ENCODE peak calls at places on chromosomes 4 and X, in five cellular contexts. H is spleen, K is K562, X is mammary epithelial cell, A is IMR-90. V is an unnamed sample. For H3K4me1, the result is how much of the 10 kb centered on the place peaks cover.

GRCh38 chr4:105257817-105258495 is 111.3 kb downstream of the TET2 start:
- DNase-seq in H (no peak), K (no peak), X (no peak), A (no peak), V (no peak)

GRCh38 chr4:139207247-139207646 is 30.2 kb upstream of the ELF2 start:
- DNase-seq in H (no peak), K (no peak), X (no peak), A (no peak), V (no peak)

GRCh38 chr4:140252742-140253555 is 99.0 kb upstream of the MAML3 start:
- DNase-seq in H (peak), K (peak), X (peak), A (peak), V (peak)

GRCh38 chr4:81807927-81808672 is 336.4 kb upstream of the RASGEF1B start:
- DNase-seq in H (no peak), K (peak), X (peak), A (no peak), V (no peak)

GRCh38 chr4:14091966-14092365 is 464.4 kb upstream of the BOD1L1 start:
- DNase-seq in H (no peak), K (no peak), X (no peak), A (peak), V (no peak)

GRCh38 chrX:153635788-153636668 is 11.0 kb upstream of the DUSP9 start:
- DNase-seq in H (peak), K (peak), X (no peak), A (no peak), V (peak)

GRCh38 chr4:1542226-1542490 is 135.9 kb upstream of the NKX1-1 start:
- DNase-seq in H (no peak), K (no peak), X (no peak), A (no peak), V (no peak)

GRCh38 chr4:26746742-26747351 is 113.8 kb upstream of the STIM2 start:
- DNase-seq in H (no peak), K (peak), X (peak), A (no peak), V (no peak)

GRCh38 chr4:8648816-8649630 is 56.5 kb downstream of the CPZ start:
- DNase-seq in H (peak), K (no peak), X (no peak), A (no peak), V (no peak)

GRCh38 chr4:109207060-109207459 is 95.4 kb downstream of the COL25A1 start:
- DNase-seq in H (no peak), K (no peak), X (peak), A (peak), V (no peak)

GRCh38 chr4:153555730-153556440 is 89.7 kb downstream of the TMEM131L start:
- DNase-seq in H (no peak), K (peak), X (no peak), A (peak), V (no peak)

GRCh38 chr4:141896687-141897086 is 260.3 kb downstream of the IL15 start:
- DNase-seq in H (no peak), K (no peak), X (no peak), A (no peak), V (no peak)

GRCh38 chr4:123452585-123452984 is 56.0 kb downstream of the SPRY1 start:
- DNase-seq in H (no peak), K (no peak), X (peak), A (peak), V (no peak)

GRCh38 chrX:2650865-2651264 is 40.2 kb upstream of the CD99 start:
- DNase-seq in H (no peak), K (no peak), X (no peak), A (peak), V (no peak)

GRCh38 chr4:151415978-151416377 is 7.0 kb downstream of the FHIP1A start:
- DNase-seq in H (no peak), K (no peak), X (peak), A (peak), V (no peak)

GRCh38 chrX:102835504-102836146 is 101.4 kb upstream of the RAB40AL start:
- DNase-seq in H (no peak), K (peak), X (peak), A (peak), V (peak)

GRCh38 chr4:25234390-25235367 is 846 bp downstream of the PI4K2B start:
- DNase-seq in H (peak), K (peak), X (peak), A (peak), V (peak)

GRCh38 chrX:1894656-1895055 is 279.8 kb downstream of the ASMT start:
- DNase-seq in H (no peak), K (no peak), X (no peak), A (no peak), V (no peak)

GRCh38 chr4:102604222-102604940 is 103.2 kb downstream of the NFKB1 start:
- DNase-seq in H (no peak), K (no peak), X (no peak), A (no peak), V (no peak)

GRCh38 chr4:55609393-55609821 is 17.4 kb upstream of the PDCL2 start:
- DNase-seq in H (no peak), K (no peak), X (peak), A (peak), V (peak)

GRCh38 chrX:150573702-150574101 is 5.3 kb downstream of the MTM1 start:
- DNase-seq in H (peak), K (no peak), X (no peak), A (no peak), V (no peak)

GRCh38 chr4:87524456-87524855 is 4.7 kb downstream of the SPARCL1 start:
- DNase-seq in H (no peak), K (no peak), X (no peak), A (peak), V (no peak)

GRCh38 chr4:40607224-40607623 is 22.4 kb downstream of the RBM47 start:
- DNase-seq in H (no peak), K (no peak), X (no peak), A (peak), V (no peak)

GRCh38 chrX:24479924-24480722 is 15.0 kb downstream of the PDK3 start:
- DNase-seq in H (peak), K (no peak), X (no peak), A (peak), V (peak)

DNA sequence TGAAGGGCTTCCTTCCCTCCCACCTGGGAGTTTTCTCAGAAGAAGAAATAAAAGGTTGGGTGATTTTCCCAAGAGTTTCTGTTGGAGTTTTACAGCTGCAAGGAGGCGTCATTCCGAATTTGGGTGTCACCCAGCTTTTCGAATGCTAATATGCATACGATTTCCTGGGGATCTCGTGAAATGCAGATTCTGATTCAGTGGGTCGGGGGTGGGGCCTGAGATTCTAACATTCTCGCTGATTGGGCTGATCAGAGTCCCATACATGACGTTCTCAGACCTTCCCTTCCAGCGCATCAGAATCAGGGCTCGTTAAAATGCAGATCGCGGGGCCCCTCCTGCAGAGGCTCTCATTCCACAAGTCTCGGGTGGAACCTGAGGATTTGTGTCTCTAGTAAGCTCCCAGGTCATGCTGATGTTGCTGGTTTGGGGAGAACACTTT is 125.8 kb upstream of the STX18 start:
- DNase-seq in H (no peak), K (no peak), X (no peak), A (no peak), V (no peak)
- H3K4me1 ChIP-seq in H (under half), K (under half), X (under half), A (under half), V (under half)

GRCh38 chr4:184475096-184475461 is 729 bp upstream of the IRF2 start:
- DNase-seq in H (peak), K (peak), X (peak), A (peak), V (peak)
- H3K4me1 ChIP-seq in H (half or more), K (under half), X (under half), A (under half), V (under half)

GRCh38 chr4:147829401-147830101 is 97.7 kb downstream of the ARHGAP10 start:
- DNase-seq in H (no peak), K (no peak), X (peak), A (peak), V (no peak)
- H3K4me1 ChIP-seq in H (half or more), K (under half), X (half or more), A (under half), V (under half)

GRCh38 chr4:186704059-186704458 is 19.6 kb downstream of the FAT1 start:
- DNase-seq in H (no peak), K (no peak), X (no peak), A (no peak), V (no peak)

GRCh38 chr4:186702940-186703339 is 20.7 kb downstream of the FAT1 start:
- DNase-seq in H (no peak), K (no peak), X (no peak), A (no peak), V (no peak)

GRCh38 chr4:186701788-186702187 is 21.9 kb downstream of the FAT1 start:
- DNase-seq in H (no peak), K (no peak), X (no peak), A (no peak), V (no peak)

GRCh38 chr4:186702297-186702696 is 21.4 kb downstream of the FAT1 start:
- DNase-seq in H (no peak), K (no peak), X (no peak), A (no peak), V (no peak)

DNA sequence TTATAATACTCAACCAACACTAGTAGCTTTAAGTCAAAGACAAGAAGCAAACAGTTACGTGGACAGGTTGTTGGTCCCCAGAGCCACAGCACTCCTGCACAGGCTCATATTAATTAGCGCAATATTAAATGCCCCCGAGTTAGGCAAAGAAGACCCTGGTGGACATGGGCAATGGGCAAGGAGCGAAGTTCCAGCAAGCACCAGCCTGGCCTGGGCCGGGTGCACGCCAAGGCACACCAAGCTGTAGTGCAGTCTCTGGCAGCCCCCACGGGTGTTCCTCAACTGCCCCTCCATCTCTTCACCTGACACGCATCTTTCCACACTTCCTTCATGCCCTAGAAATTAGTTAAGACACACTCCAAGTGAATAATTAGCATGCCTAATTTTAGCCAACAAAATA is 20.1 kb downstream of the FAT1 start:
- DNase-seq in H (no peak), K (no peak), X (no peak), A (no peak), V (no peak)
- H3K4me1 ChIP-seq in H (under half), K (under half), X (under half), A (under half), V (under half)

GRCh38 chr4:4866833-4867744 is 7.6 kb downstream of the MSX1 start:
- DNase-seq in H (no peak), K (no peak), X (no peak), A (no peak), V (no peak)
- H3K4me1 ChIP-seq in H (half or more), K (under half), X (under half), A (under half), V (under half)

GRCh38 chr4:143380651-143381050 is 44.0 kb downstream of the GAB1 start:
- DNase-seq in H (no peak), K (no peak), X (no peak), A (peak), V (no peak)

GRCh38 chr4:143381171-143382118 is 44.8 kb downstream of the GAB1 start:
- DNase-seq in H (no peak), K (peak), X (peak), A (peak), V (no peak)

GRCh38 chr4:143384381-143384994 is 47.8 kb downstream of the GAB1 start:
- DNase-seq in H (no peak), K (no peak), X (no peak), A (peak), V (no peak)

GRCh38 chr4:143386812-143387211 is 50.1 kb downstream of the GAB1 start:
- DNase-seq in H (no peak), K (no peak), X (no peak), A (peak), V (no peak)

DNA sequence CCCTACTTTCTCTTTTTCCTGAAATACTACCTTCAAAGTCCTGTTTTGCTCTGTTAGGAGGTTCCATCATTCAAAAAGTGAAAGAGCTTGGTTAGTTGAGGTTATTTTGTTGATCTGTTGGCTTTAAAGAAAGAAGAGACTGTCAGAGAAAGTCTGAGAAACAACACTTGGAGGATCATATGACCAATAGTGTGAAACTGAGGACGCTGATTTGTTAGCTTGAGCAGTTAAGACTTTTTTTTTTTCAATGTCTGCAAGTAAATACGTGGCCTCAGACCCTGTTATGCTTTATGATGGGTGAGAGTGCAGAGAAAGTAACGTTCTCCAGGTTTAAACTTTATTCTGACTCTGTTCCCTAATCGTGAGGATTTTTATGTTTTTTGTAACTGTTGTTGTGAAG is 45.9 kb downstream of the GAB1 start:
- DNase-seq in H (no peak), K (no peak), X (peak), A (peak), V (no peak)
- H3K4me1 ChIP-seq in H (half or more), K (under half), X (under half), A (under half), V (under half)

DNA sequence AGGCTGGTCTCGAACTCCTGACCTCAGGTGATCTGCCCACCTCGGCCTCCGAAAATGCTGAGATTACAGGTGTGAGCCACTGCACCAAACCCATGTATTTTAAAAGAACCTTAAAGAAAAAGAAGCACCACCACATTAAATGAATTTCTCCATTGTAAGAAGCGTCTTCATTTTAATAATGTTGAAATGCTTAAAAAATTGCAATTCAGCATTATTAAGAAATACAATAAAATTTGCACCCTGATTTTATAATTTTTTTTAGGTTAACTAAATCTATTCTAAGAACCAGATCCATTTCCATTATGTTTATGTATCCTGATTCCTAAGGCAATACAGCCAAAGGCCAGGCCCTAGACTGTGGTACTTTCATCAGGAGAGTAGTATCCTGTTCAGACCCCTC is 167.2 kb downstream of the BTC start:
- DNase-seq in H (no peak), K (no peak), X (no peak), A (no peak), V (no peak)
- H3K4me1 ChIP-seq in H (under half), K (under half), X (half or more), A (under half), V (under half)

DNA sequence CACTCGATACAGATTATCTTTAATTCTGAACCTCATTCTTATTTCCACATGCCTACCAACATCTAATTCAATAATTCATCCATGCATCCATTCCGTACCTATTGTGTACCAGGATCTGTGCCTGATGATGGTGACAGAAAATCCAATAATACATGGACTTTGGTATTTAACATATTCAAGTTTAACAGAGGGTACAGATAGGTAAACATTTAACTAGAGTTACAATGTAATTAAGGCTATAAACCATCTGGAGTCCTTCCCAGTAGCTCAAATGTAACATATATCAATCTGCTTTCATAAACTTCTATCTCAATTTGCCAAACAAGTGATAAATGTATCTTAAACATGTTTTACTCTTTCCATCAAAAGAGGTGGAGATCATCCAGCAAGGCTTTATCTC is 561.5 kb upstream of the FTHL17 start:
- DNase-seq in H (no peak), K (no peak), X (no peak), A (no peak), V (no peak)
- H3K4me1 ChIP-seq in H (under half), K (under half), X (under half), A (under half), V (under half)

GRCh38 chrX:40471965-40472648 is 108.7 kb upstream of the ATP6AP2 start:
- DNase-seq in H (no peak), K (peak), X (peak), A (peak), V (peak)

GRCh38 chrX:40469316-40469715 is 111.5 kb upstream of the ATP6AP2 start:
- DNase-seq in H (no peak), K (no peak), X (no peak), A (no peak), V (no peak)

GRCh38 chrX:40468033-40468979 is 112.5 kb upstream of the ATP6AP2 start:
- DNase-seq in H (no peak), K (peak), X (peak), A (peak), V (peak)

GRCh38 chrX:40473460-40474204 is 107.1 kb upstream of the ATP6AP2 start:
- DNase-seq in H (no peak), K (no peak), X (no peak), A (no peak), V (peak)

DNA sequence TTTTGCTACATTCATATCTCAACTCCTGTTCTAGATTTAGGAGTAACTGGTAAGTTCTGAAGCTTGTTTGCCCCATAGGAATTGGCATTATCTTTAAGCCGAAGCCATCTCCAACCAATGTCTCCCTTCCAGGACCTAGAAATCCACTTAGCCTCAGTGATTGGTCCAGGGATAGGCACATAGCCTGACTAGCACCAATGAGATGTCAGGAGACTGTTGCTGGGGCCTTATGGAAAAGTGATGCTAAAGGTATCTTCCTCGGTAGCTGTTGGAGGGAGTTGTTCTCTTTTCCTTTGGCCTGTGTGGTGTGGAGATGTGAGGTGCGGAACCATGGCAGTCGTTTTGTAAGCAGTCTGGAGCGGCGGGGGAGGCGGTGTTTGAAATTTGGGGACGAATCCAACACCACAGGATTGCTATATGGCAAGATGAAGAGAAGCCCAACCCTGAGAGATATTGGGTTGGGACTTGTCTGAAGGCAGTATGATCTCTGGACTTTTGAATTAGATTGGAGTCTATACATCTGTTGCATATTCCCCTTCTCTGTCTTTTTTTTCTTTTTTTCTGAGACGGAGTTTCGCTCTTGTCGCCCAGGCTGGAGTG is 109.8 kb upstream of the ATP6AP2 start:
- DNase-seq in H (no peak), K (no peak), X (no peak), A (no peak), V (no peak)
- H3K4me1 ChIP-seq in H (under half), K (under half), X (under half), A (under half), V (under half)

DNA sequence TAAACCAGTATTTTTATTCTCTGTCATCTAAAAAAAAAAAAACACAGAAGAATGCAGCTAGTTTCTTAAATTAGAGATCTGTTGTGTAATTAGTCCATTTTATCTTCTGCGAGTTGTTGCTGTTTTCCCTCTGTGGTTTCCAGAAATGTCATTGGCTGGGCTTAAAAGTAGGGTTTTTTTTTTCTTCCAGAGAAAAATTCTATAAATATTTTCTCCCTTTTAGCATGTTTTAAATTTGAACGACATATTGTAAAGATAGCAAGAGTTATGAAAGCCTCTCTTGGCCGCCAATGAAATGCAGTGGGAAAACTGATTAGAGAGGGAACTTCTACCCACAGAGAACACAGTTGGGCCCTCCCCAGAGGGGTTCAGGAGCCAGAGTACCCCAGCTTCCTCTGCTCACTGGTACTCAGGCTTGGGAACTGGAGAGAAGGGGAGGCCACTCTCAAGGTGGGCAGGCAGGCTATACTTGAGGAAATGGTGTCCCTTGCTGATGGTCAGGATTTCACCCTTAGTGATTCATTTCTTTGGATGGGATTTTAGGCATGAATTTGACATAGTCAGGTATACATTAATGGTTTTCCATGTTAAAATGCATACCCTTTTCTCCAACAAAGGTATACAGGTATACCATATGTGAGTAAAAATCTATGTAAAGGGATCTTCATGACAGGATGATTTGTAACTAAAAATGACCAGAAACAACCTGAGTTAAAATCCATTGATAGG is 166.0 kb downstream of the BCOR start:
- DNase-seq in H (no peak), K (no peak), X (no peak), A (no peak), V (no peak)
- H3K4me1 ChIP-seq in H (under half), K (under half), X (under half), A (under half), V (under half)

V was measured in DND-41.